ENCODE peak calls at places on chromosomes 6 and 20, in five cellular contexts. F, L, X, K and O are unnamed samples. For H3K4me1, the result is how much of the 10 kb centered on the place peaks cover.

GRCh38 chr6:12163149-12163548 is 127.0 kb upstream of the EDN1 start:
- DNase-seq in F (no peak), L (no peak), X (no peak), K (no peak), O (no peak)

GRCh38 chr6:110537208-110538123 is 61.1 kb upstream of the SLC22A16 start:
- DNase-seq in F (no peak), L (peak), X (no peak), K (peak), O (no peak)

GRCh38 chr20:47993817-47994216 is 208.5 kb upstream of the SULF2 start:
- DNase-seq in F (no peak), L (no peak), X (no peak), K (no peak), O (no peak)

GRCh38 chr6:33827546-33828451 is 24.0 kb upstream of the MLN start:
- DNase-seq in F (no peak), L (peak), X (peak), K (no peak), O (no peak)

GRCh38 chr6:34688956-34689355 is 7.6 kb downstream of the ILRUN start:
- DNase-seq in F (no peak), L (no peak), X (no peak), K (no peak), O (no peak)

GRCh38 chr6:48611332-48611731 is 500.3 kb upstream of the PTCHD4 start:
- DNase-seq in F (no peak), L (no peak), X (no peak), K (no peak), O (no peak)

GRCh38 chr6:140909156-140909555 is 1223.6 kb upstream of the GJE1 start:
- DNase-seq in F (no peak), L (peak), X (no peak), K (no peak), O (no peak)

GRCh38 chr6:27768556-27768955 is 143.6 kb downstream of the OR2B2 start:
- DNase-seq in F (no peak), L (no peak), X (no peak), K (no peak), O (no peak)

GRCh38 chr20:10075606-10076005 is 40.8 kb downstream of the ANKEF1 start:
- DNase-seq in F (no peak), L (no peak), X (no peak), K (no peak), O (no peak)

GRCh38 chr6:154289818-154290508 is 66.6 kb downstream of the IPCEF1 start:
- DNase-seq in F (no peak), L (no peak), X (no peak), K (no peak), O (no peak)

GRCh38 chr6:53376661-53377226 is 28.0 kb upstream of the ELOVL5 start:
- DNase-seq in F (no peak), L (no peak), X (no peak), K (no peak), O (no peak)

GRCh38 chr6:45569210-45569945 is 191.6 kb upstream of the SUPT3H start:
- DNase-seq in F (no peak), L (peak), X (no peak), K (no peak), O (no peak)

GRCh38 chr6:16956371-16956770 is 145.5 kb upstream of the STMND1 start:
- DNase-seq in F (no peak), L (no peak), X (no peak), K (no peak), O (no peak)

GRCh38 chr6:132736239-132736638 is 21.5 kb downstream of the VNN2 start:
- DNase-seq in F (no peak), L (no peak), X (no peak), K (no peak), O (no peak)

GRCh38 chr20:49420292-49420691 is 62.2 kb downstream of the KCNB1 start:
- DNase-seq in F (no peak), L (no peak), X (no peak), K (no peak), O (no peak)

GRCh38 chr6:169702640-169703246 is 817 bp downstream of the C6orf120 start:
- DNase-seq in F (no peak), L (peak), X (peak), K (no peak), O (no peak)

GRCh38 chr6:112014483-112014882 is 39.4 kb upstream of the CCN6 start:
- DNase-seq in F (no peak), L (peak), X (no peak), K (no peak), O (no peak)

DNA sequence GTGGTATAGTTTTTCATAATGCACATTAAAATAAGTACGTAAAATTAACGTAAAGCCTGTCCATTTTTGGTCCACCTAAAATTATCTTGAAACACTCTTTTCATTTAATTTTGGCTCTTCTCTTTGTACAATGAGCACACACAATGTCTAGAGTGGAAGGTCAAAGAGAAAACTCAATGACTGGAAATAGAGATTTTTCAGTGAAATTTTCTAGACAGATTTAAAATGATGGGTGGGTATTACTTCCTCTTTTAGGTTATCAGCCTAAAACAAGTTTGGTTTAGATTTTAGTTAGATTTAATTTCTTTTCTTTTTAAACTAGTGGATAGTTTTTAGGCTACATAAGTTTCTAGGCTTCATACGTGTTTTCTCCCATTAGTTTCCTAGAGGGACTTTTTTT is 24.9 kb downstream of the DSE start:
- DNase-seq in F (no peak), L (no peak), X (no peak), K (no peak), O (no peak)
- H3K4me1 ChIP-seq in F (under half), L (half or more), X (under half), K (under half), O (under half)

DNA sequence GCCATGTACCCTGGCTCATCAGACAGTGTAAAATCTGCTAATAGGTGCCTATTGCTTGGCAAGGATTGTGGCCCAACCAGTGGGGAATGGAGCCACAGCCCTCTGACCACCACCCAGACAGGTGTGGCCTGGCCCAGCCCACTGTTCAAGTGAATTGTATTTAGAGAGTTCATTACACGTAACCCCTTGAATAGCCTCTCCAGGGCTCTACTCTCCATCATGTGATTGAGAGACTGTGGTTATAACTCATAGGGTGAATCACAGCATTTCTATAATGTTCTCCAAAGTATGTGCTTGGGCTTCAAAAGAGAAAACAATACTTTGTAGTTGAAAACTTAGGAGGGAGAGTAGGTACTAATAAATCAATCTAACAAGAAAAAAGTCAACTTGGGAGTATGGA is 38.4 kb downstream of the ALDH8A1 start:
- DNase-seq in F (no peak), L (peak), X (no peak), K (no peak), O (no peak)
- H3K4me1 ChIP-seq in F (under half), L (under half), X (under half), K (under half), O (under half)

DNA sequence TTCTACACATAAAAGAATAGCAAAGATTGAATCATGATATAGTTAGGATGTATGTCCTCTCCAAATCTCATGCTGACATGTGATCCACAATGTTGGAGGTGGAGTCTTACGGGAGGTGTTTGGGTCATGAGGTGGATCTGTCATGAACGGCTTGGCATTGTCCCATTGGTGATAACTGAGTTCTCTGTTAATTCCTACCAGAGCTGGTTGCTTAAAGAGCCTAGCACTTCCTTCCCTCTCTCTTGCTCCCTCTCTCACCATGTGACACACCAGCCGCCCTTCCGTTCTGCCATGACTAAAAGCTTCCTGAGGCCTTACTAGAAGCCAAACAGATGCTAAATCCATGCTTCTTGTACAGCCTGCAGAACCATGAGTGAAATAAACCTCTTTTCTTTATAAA is 8.3 kb downstream of the TNFRSF21 start:
- DNase-seq in F (no peak), L (no peak), X (no peak), K (no peak), O (no peak)
- H3K4me1 ChIP-seq in F (under half), L (under half), X (under half), K (under half), O (under half)

GRCh38 chr6:15331629-15332241 is 85.9 kb downstream of the JARID2 start:
- DNase-seq in F (no peak), L (no peak), X (no peak), K (no peak), O (no peak)
- H3K4me1 ChIP-seq in F (under half), L (under half), X (under half), K (under half), O (under half)

DNA sequence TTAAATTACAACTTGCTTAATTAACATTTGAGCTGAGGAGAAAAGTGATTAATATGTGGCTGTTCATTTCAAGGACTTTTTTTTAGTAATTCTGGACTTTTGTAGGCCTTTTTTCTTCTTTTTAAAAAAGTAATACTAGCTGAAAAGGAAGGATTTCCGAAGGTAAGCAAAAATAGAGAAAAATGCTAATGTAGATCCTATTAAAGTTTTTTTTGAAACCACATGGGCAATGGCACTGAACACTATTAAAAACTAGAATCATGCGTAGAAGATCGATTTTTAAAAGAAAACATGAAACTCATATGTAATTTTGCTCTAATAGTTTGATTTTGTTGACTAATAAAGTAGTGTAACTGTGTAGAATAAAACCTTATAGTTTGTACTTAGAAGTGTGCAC is 2.4 kb downstream of the BAG2 start:
- DNase-seq in F (no peak), L (no peak), X (no peak), K (no peak), O (no peak)
- H3K4me1 ChIP-seq in F (under half), L (half or more), X (under half), K (under half), O (under half)

GRCh38 chr20:53734006-53734688 is 140.5 kb upstream of the ZNF217 start:
- DNase-seq in F (no peak), L (peak), X (no peak), K (no peak), O (no peak)
- H3K4me1 ChIP-seq in F (under half), L (half or more), X (under half), K (under half), O (under half)

GRCh38 chr20:41037172-41037571 is 8.6 kb downstream of the TOP1 start:
- DNase-seq in F (no peak), L (no peak), X (no peak), K (no peak), O (no peak)
- H3K4me1 ChIP-seq in F (under half), L (under half), X (under half), K (under half), O (under half)